ENCODE peak calls at places on chromosome X, in four cellular contexts. Z, A, T and M are unnamed samples.

GRCh38 chrX:84223261-84223660 is 35.3 kb upstream of the RPS6KA6 start:
- DNase-seq in Z (no peak), A (no peak), T (no peak), M (no peak)

GRCh38 chrX:21675931-21676330 is 17.8 kb upstream of the KLHL34 start:
- DNase-seq in Z (no peak), A (no peak), T (no peak), M (no peak)

GRCh38 chrX:134469481-134469880 is 9.5 kb downstream of the HPRT1 start:
- DNase-seq in Z (no peak), A (peak; percentile 10), T (no peak), M (no peak)

GRCh38 chrX:20742106-20742505 is 475.4 kb upstream of the RPS6KA3 start:
- DNase-seq in Z (no peak), A (no peak), T (no peak), M (no peak)

GRCh38 chrX:27740933-27741332 is 66.9 kb upstream of the MAGEB10 start:
- DNase-seq in Z (no peak), A (no peak), T (no peak), M (no peak)

GRCh38 chrX:77275392-77275791 is 171.8 kb upstream of the FGF16 start:
- DNase-seq in Z (no peak), A (no peak), T (no peak), M (no peak)

GRCh38 chrX:6292599-6292998 is 63.9 kb upstream of the NLGN4X start:
- DNase-seq in Z (no peak), A (no peak), T (no peak), M (no peak)

GRCh38 chrX:21905976-21906375 is 34.5 kb upstream of the SMS start:
- DNase-seq in Z (no peak), A (no peak), T (no peak), M (no peak)

GRCh38 chrX:117138070-117138469 is 675.3 kb upstream of the CT83 start:
- DNase-seq in Z (no peak), A (no peak), T (no peak), M (no peak)

GRCh38 chrX:51461053-51462050 is 35.0 kb downstream of the NUDT11 start:
- DNase-seq in Z (peak; percentile 47), A (peak; percentile 2), T (no peak), M (peak; percentile 6)

GRCh38 chrX:46637937-46638336 is 64.4 kb downstream of the CHST7 start:
- DNase-seq in Z (no peak), A (no peak), T (no peak), M (peak; percentile 25)

GRCh38 chrX:32155044-32155638 is 1056.2 kb downstream of the DMD start:
- DNase-seq in Z (no peak), A (no peak), T (no peak), M (no peak)
- TF ChIP-seq CTCF in Z (no peak), A (no peak), T (no peak), M (no peak)

DNA sequence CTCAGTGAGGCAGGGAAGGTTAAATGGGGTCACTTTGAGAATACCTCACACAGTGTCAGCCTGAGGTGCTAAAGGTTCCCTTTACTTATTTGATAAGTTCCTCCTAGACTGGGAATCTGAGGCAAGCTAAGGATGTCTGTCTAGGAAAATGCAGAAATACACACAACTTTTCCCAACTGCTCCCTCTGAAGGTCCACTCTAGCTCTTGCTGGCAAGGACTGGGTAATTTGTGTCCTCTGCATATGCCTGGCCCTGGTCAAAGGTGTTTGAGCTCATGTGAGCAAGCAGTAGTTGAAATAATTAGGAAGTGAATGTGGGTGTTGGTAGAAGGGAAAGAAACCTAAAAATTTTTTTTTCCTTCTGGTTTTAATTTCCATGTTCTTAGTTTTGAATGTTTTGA is 21.3 kb downstream of the TXLNG start:
- DNase-seq in Z (no peak), A (no peak), T (no peak), M (no peak)
- TF ChIP-seq CTCF in Z (no peak), A (no peak), T (peak; percentile 34), M (no peak)

GRCh38 chrX:73401591-73402266 is 45.1 kb upstream of the CDX4 start:
- DNase-seq in Z (no peak), A (no peak), T (peak; percentile 67), M (no peak)
- TF ChIP-seq CTCF in Z (no peak), A (no peak), T (peak; percentile 23), M (no peak)

GRCh38 chrX:8873956-8874355 is 72.8 kb upstream of the FAM9A start:
- DNase-seq in Z (no peak), A (no peak), T (no peak), M (no peak)

DNA sequence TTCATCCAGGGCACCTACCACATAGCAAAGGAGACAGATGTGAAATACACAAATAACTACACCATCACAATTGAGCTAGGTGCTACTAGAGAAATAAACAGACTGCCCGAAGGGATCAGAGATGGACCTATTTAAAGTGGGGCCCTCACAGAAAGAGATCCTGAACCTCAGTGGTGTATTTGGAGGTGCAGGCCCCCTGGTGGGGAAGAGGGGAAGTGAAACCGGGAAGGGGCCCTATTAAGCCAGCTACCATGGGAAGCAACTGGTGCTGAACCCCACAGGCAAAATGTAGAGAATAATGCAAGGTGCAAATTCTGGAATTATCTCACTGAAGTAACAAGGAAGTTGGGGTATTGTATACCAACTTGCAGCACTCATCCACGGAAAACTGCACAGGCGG is 78.6 kb upstream of the FAM9A start:
- DNase-seq in Z (peak; percentile 14), A (no peak), T (peak; percentile 41), M (no peak)
- TF ChIP-seq CTCF in Z (peak; percentile 69), A (peak; percentile 57), T (peak; percentile 72), M (peak; percentile 5)

DNA sequence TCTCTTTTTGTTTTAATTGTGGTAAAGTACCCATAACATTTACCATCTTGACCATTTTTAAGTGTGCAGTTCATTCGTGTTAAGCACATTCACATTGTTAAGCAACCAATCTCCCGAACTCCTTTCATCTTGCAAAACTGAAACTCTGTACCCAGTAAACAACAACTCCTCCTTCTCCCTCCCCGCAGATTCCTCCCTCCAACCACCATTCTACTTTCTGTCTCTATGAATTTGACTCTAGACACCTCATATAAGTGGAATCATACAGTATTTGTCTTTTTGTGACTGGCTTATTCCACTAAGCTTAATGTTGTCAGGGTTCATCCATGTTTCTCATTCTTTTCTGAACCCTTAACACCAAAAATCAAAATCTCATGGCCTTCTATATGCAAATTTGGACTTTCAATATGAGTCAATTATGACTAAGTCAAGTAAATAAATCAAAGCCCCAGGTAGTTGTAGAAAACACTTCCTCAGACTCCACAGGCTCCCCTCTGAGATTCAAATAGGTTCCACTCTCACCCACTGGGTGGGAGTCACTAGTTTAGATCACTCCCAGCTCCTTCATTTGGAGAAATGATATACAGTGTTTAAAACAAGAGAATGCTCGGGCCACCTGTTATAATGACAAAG is 9.8 kb upstream of the RTL5 start:
- DNase-seq in Z (no peak), A (no peak), T (no peak), M (no peak)
- TF ChIP-seq CTCF in Z (no peak), A (no peak), T (no peak), M (no peak)

GRCh38 chrX:107482046-107482445 is 32.6 kb downstream of the FRMPD3 start:
- DNase-seq in Z (no peak), A (no peak), T (no peak), M (no peak)

GRCh38 chrX:107483976-107484726 is 34.7 kb downstream of the FRMPD3 start:
- DNase-seq in Z (no peak), A (no peak), T (peak; percentile 88), M (no peak)

GRCh38 chrX:107480272-107480671 is 30.8 kb downstream of the FRMPD3 start:
- DNase-seq in Z (no peak), A (no peak), T (no peak), M (no peak)

DNA sequence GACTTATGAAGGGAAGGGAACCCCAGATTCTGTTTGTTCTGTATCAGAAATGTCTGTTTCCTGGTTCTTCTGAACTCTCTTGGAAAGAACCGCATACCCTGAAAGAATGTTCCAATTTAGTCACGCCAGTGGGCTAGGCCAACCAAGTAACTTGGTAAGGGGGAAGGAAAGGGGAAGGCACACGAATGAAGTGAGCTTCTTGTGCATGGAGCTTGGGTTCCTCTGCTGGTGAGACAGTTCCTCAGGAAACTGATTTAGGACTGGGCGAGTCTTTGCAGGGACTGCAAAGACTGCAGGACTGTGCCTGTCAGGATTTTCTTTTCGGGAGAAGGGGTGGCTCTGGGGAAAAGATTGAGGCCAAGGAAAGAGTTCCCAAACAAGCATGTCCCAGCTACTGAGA is 35.6 kb downstream of the FRMPD3 start:
- DNase-seq in Z (peak; percentile 34), A (no peak), T (peak; percentile 35), M (no peak)
- TF ChIP-seq CTCF in Z (peak; percentile 60), A (no peak), T (peak; percentile 61), M (no peak)

GRCh38 chrX:54640721-54641120 is 110.7 kb downstream of the GNL3L start:
- DNase-seq in Z (peak; percentile 65), A (no peak), T (no peak), M (no peak)

GRCh38 chrX:54639018-54639345 is 109.0 kb downstream of the GNL3L start:
- DNase-seq in Z (no peak), A (no peak), T (no peak), M (no peak)

GRCh38 chrX:54641530-54641929 is 111.5 kb downstream of the GNL3L start:
- DNase-seq in Z (peak; percentile 4), A (no peak), T (no peak), M (no peak)

GRCh38 chrX:54639346-54640102 is 109.5 kb downstream of the GNL3L start:
- DNase-seq in Z (peak; percentile 97), A (peak; percentile 92), T (peak; percentile 94), M (peak; percentile 77)

GRCh38 chrX:54640103-54640428 is 110.0 kb downstream of the GNL3L start:
- DNase-seq in Z (no peak), A (no peak), T (no peak), M (no peak)
- TF ChIP-seq CTCF in Z (peak; percentile 9), A (no peak), T (no peak), M (no peak)

GRCh38 chrX:9501362-9501761 is 36.5 kb downstream of the TBL1X start:
- DNase-seq in Z (no peak), A (no peak), T (no peak), M (no peak)
- TF ChIP-seq CTCF in Z (no peak), A (no peak), T (peak; percentile 7), M (no peak)

DNA sequence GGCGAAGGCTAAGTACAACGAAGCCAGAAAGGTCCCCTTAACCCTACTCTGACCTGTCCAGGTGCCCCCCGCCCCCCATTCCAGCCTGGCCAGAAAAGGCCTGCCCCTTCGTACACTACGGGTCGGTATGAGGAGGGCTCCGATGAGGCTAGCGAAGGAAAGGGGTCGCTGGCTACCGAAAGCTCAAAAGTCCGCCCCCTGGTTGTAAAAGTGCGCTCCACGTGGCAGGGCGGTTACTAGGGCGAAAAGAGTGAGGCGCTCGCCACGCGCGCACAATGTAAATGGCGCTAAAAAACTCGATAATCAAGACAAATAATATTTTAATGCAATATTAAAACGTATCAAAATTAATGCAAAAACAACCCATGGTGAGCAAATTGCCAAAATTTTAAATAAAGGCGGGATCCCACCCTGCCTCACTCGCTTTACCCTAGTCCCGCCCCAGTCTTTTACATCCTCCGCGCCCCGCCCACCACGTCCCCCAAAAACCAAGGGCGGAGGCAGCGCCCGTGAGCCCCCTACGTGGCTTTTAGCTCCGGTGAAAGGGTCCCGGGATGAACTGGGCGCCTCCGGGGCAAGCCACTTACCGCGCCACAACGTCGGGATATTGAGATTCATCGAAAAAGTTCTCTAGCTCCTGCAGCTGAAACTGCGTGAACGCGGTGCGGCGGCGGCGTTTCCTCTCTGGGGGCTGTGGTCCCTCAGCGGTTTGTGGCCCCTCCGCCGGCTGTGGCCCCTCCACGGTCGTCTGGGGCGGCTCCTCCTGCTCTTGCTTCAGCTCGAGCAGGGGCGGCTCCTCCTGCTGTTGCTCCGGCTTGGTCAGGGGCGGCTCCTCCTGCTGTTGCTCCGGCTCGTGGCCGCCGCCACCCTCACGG is 929 bp downstream of the ESX1 start:
- DNase-seq in Z (no peak), A (no peak), T (no peak), M (no peak)
- TF ChIP-seq CTCF in Z (no peak), A (peak; percentile 8), T (no peak), M (no peak)